ENCODE peak calls at places on chromosome 11, in six cellular contexts. One of them, this sample, is unnamed.

GRCh38 chr11:132866783-132867545 is 665.3 kb downstream of the OPCML start:
- DNase-seq in body of pancreas: no peak
- DNase-seq in IMR-90: peak; percentile 37
- DNase-seq in erythroblast: no peak
- DNase-seq in Peyer's patch: no peak
- DNase-seq in sigmoid colon: no peak
- DNase-seq in this sample: no peak

GRCh38 chr11:85423331-85423730 is 203.8 kb downstream of the DLG2 start:
- DNase-seq in body of pancreas: no peak
- DNase-seq in IMR-90: no peak
- DNase-seq in erythroblast: no peak
- DNase-seq in Peyer's patch: no peak
- DNase-seq in sigmoid colon: no peak
- DNase-seq in this sample: no peak

GRCh38 chr11:72338741-72339140 is 94.8 kb upstream of the PHOX2A start:
- DNase-seq in body of pancreas: no peak
- DNase-seq in IMR-90: peak; percentile 18
- DNase-seq in erythroblast: no peak
- DNase-seq in Peyer's patch: no peak
- DNase-seq in sigmoid colon: no peak
- DNase-seq in this sample: no peak

GRCh38 chr11:64372802-64373597 is 14.0 kb downstream of the RPS6KA4 start:
- DNase-seq in body of pancreas: peak; percentile 42
- DNase-seq in IMR-90: no peak
- DNase-seq in erythroblast: no peak
- DNase-seq in Peyer's patch: no peak
- DNase-seq in sigmoid colon: no peak
- DNase-seq in this sample: no peak

GRCh38 chr11:96390403-96390830 is 604 bp downstream of the JRKL start:
- DNase-seq in body of pancreas: peak; percentile 6
- DNase-seq in IMR-90: peak; percentile 30
- DNase-seq in erythroblast: no peak
- DNase-seq in Peyer's patch: no peak
- DNase-seq in sigmoid colon: no peak
- DNase-seq in this sample: no peak

GRCh38 chr11:120774591-120775386 is 249.1 kb upstream of the TBCEL start:
- DNase-seq in body of pancreas: no peak
- DNase-seq in IMR-90: no peak
- DNase-seq in erythroblast: no peak
- DNase-seq in Peyer's patch: no peak
- DNase-seq in sigmoid colon: no peak
- DNase-seq in this sample: no peak

GRCh38 chr11:64003807-64004589 is 17.8 kb downstream of the OTUB1 start:
- DNase-seq in body of pancreas: peak; percentile 34
- DNase-seq in IMR-90: no peak
- DNase-seq in erythroblast: no peak
- DNase-seq in Peyer's patch: no peak
- DNase-seq in sigmoid colon: no peak
- DNase-seq in this sample: no peak

GRCh38 chr11:38392176-38392575 is 1794.1 kb upstream of the RAG2 start:
- DNase-seq in body of pancreas: no peak
- DNase-seq in IMR-90: no peak
- DNase-seq in erythroblast: no peak
- DNase-seq in Peyer's patch: no peak
- DNase-seq in sigmoid colon: no peak
- DNase-seq in this sample: no peak

GRCh38 chr11:83571301-83571700 is 285.1 kb upstream of the CCDC90B start:
- DNase-seq in body of pancreas: no peak
- DNase-seq in IMR-90: peak; percentile 65
- DNase-seq in erythroblast: no peak
- DNase-seq in Peyer's patch: no peak
- DNase-seq in sigmoid colon: no peak
- DNase-seq in this sample: no peak

GRCh38 chr11:126607776-126608625 is 252.5 kb downstream of the ST3GAL4 start:
- DNase-seq in body of pancreas: no peak
- DNase-seq in IMR-90: no peak
- DNase-seq in erythroblast: no peak
- DNase-seq in Peyer's patch: no peak
- DNase-seq in sigmoid colon: no peak
- DNase-seq in this sample: no peak

GRCh38 chr11:130166457-130166784 is 6.8 kb downstream of the ST14 start:
- DNase-seq in body of pancreas: peak; percentile 59
- DNase-seq in IMR-90: peak; percentile 99
- DNase-seq in erythroblast: no peak
- DNase-seq in Peyer's patch: peak; percentile 73
- DNase-seq in sigmoid colon: no peak
- DNase-seq in this sample: no peak

GRCh38 chr11:41926339-41926738 is 466.9 kb upstream of the LRRC4C start:
- DNase-seq in body of pancreas: no peak
- DNase-seq in IMR-90: no peak
- DNase-seq in erythroblast: no peak
- DNase-seq in Peyer's patch: no peak
- DNase-seq in sigmoid colon: no peak
- DNase-seq in this sample: no peak

GRCh38 chr11:134266841-134267251 is 9.3 kb upstream of the GLB1L3 start:
- DNase-seq in body of pancreas: no peak
- DNase-seq in IMR-90: peak; percentile 72
- DNase-seq in erythroblast: no peak
- DNase-seq in Peyer's patch: no peak
- DNase-seq in sigmoid colon: no peak
- DNase-seq in this sample: no peak

GRCh38 chr11:41301023-41301422 is 158.4 kb downstream of the LRRC4C start:
- DNase-seq in body of pancreas: no peak
- DNase-seq in IMR-90: no peak
- DNase-seq in erythroblast: no peak
- DNase-seq in Peyer's patch: no peak
- DNase-seq in sigmoid colon: no peak
- DNase-seq in this sample: no peak

GRCh38 chr11:109023029-109023428 is 358.2 kb downstream of the DDX10 start:
- DNase-seq in body of pancreas: no peak
- DNase-seq in IMR-90: no peak
- DNase-seq in erythroblast: no peak
- DNase-seq in Peyer's patch: no peak
- DNase-seq in sigmoid colon: no peak
- DNase-seq in this sample: no peak

GRCh38 chr11:59754494-59754858 is 700 bp upstream of the STX3 start:
- DNase-seq in body of pancreas: peak; percentile 26
- DNase-seq in IMR-90: peak; percentile 3
- DNase-seq in erythroblast: peak; percentile 45
- DNase-seq in Peyer's patch: peak; percentile 23
- DNase-seq in sigmoid colon: no peak
- DNase-seq in this sample: peak; percentile 31

GRCh38 chr11:104333977-104334376 is 170.0 kb upstream of the PDGFD start:
- DNase-seq in body of pancreas: no peak
- DNase-seq in IMR-90: no peak
- DNase-seq in erythroblast: peak; percentile 65
- DNase-seq in Peyer's patch: no peak
- DNase-seq in sigmoid colon: no peak
- DNase-seq in this sample: no peak

GRCh38 chr11:64094463-64095223 is 58.9 kb downstream of the FLRT1 start:
- DNase-seq in body of pancreas: no peak
- DNase-seq in IMR-90: peak; percentile 81
- DNase-seq in erythroblast: no peak
- DNase-seq in Peyer's patch: no peak
- DNase-seq in sigmoid colon: peak; percentile 83
- DNase-seq in this sample: no peak

GRCh38 chr11:130721736-130722135 is 194.5 kb downstream of the SNX19 start:
- DNase-seq in body of pancreas: no peak
- DNase-seq in IMR-90: peak; percentile 67
- DNase-seq in erythroblast: no peak
- DNase-seq in Peyer's patch: no peak
- DNase-seq in sigmoid colon: no peak
- DNase-seq in this sample: no peak

GRCh38 chr11:122317337-122317736 is 201.3 kb upstream of the BLID start:
- DNase-seq in body of pancreas: peak; percentile 25
- DNase-seq in IMR-90: peak; percentile 87
- DNase-seq in erythroblast: no peak
- DNase-seq in Peyer's patch: no peak
- DNase-seq in sigmoid colon: peak; percentile 72
- DNase-seq in this sample: no peak

GRCh38 chr11:10044618-10045017 is 249.4 kb downstream of the SBF2 start:
- DNase-seq in body of pancreas: no peak
- DNase-seq in IMR-90: no peak
- DNase-seq in erythroblast: peak; percentile 22
- DNase-seq in Peyer's patch: no peak
- DNase-seq in sigmoid colon: no peak
- DNase-seq in this sample: no peak

GRCh38 chr11:133503776-133504175 is 28.5 kb downstream of the OPCML start:
- DNase-seq in body of pancreas: no peak
- DNase-seq in IMR-90: no peak
- DNase-seq in erythroblast: no peak
- DNase-seq in Peyer's patch: no peak
- DNase-seq in sigmoid colon: no peak
- DNase-seq in this sample: no peak

GRCh38 chr11:33742249-33742851 is 6.1 kb upstream of the CD59 start:
- DNase-seq in body of pancreas: no peak
- DNase-seq in IMR-90: no peak
- DNase-seq in erythroblast: peak; percentile 34
- DNase-seq in Peyer's patch: no peak
- DNase-seq in sigmoid colon: no peak
- DNase-seq in this sample: no peak
- TF ChIP-seq POLR2A in body of pancreas: no peak
- TF ChIP-seq POLR2A in IMR-90: no peak
- TF ChIP-seq POLR2A in erythroblast: no peak
- TF ChIP-seq POLR2A in Peyer's patch: no peak
- TF ChIP-seq POLR2A in sigmoid colon: no peak
- TF ChIP-seq POLR2A in this sample: no peak

DNA sequence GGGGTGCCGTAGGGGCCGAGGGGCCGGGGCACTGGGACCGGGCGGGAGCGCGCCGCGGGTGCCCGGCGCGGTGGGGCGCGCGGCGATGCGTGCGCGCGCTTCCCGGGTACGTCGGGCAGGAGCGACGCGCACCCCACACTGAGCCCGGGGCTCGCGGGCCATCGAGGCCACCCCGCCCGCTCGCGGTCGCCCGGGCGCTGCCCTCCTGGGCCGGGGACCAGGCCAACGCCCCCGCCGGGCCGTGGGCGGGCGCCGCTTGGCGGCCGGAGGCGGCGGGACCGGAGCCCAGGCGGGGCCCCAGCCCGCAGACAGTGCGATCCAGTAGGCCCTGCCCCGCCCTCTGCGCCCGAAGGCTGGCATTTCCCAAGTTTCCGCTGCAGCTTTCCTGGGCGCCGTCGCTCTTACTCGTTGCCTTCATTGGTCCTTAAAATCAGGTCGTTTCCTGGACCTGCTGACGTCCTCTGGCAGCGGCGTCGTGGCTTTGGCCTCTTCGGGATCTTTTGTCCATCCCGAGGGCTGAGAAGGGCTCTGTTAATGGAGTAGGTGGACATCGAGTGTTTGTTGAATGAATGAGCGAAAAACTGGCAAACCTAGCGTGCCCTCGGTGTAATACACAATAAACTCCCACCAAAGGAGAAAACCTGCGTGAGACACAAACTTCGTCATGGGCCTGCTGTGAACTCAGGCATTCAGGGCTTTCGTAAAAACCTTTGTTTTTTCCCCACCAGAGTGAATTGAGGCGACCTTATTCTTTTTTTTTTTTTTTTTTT is 638 bp downstream of the PARVA start:
- DNase-seq in body of pancreas: peak; percentile 89
- DNase-seq in IMR-90: peak; percentile 71
- DNase-seq in erythroblast: no peak
- DNase-seq in Peyer's patch: no peak
- DNase-seq in sigmoid colon: peak; percentile 94
- DNase-seq in this sample: no peak
- TF ChIP-seq POLR2A in body of pancreas: no peak
- TF ChIP-seq POLR2A in IMR-90: peak; percentile 82
- TF ChIP-seq POLR2A in erythroblast: no peak
- TF ChIP-seq POLR2A in Peyer's patch: peak; percentile 25
- TF ChIP-seq POLR2A in sigmoid colon: peak; percentile 37
- TF ChIP-seq POLR2A in this sample: no peak

GRCh38 chr11:2700415-2701211 is 819 bp upstream of the KCNQ1OT1 start:
- DNase-seq in body of pancreas: peak; percentile 72
- DNase-seq in IMR-90: no peak
- DNase-seq in erythroblast: peak; percentile 67
- DNase-seq in Peyer's patch: peak; percentile 62
- DNase-seq in sigmoid colon: peak; percentile 84
- DNase-seq in this sample: no peak

GRCh38 chr11:2698386-2699184 is 1.2 kb downstream of the KCNQ1OT1 start:
- DNase-seq in body of pancreas: no peak
- DNase-seq in IMR-90: no peak
- DNase-seq in erythroblast: no peak
- DNase-seq in Peyer's patch: no peak
- DNase-seq in sigmoid colon: peak; percentile 69
- DNase-seq in this sample: no peak

GRCh38 chr11:2699185-2699530 is 636 bp downstream of the KCNQ1OT1 start:
- DNase-seq in body of pancreas: peak; percentile 40
- DNase-seq in IMR-90: peak; percentile 9
- DNase-seq in erythroblast: peak; percentile 55
- DNase-seq in Peyer's patch: no peak
- DNase-seq in sigmoid colon: no peak
- DNase-seq in this sample: no peak

GRCh38 chr11:2701230-2701629 is 1.4 kb upstream of the KCNQ1OT1 start:
- DNase-seq in body of pancreas: no peak
- DNase-seq in IMR-90: no peak
- DNase-seq in erythroblast: no peak
- DNase-seq in Peyer's patch: no peak
- DNase-seq in sigmoid colon: peak; percentile 60
- DNase-seq in this sample: no peak

DNA sequence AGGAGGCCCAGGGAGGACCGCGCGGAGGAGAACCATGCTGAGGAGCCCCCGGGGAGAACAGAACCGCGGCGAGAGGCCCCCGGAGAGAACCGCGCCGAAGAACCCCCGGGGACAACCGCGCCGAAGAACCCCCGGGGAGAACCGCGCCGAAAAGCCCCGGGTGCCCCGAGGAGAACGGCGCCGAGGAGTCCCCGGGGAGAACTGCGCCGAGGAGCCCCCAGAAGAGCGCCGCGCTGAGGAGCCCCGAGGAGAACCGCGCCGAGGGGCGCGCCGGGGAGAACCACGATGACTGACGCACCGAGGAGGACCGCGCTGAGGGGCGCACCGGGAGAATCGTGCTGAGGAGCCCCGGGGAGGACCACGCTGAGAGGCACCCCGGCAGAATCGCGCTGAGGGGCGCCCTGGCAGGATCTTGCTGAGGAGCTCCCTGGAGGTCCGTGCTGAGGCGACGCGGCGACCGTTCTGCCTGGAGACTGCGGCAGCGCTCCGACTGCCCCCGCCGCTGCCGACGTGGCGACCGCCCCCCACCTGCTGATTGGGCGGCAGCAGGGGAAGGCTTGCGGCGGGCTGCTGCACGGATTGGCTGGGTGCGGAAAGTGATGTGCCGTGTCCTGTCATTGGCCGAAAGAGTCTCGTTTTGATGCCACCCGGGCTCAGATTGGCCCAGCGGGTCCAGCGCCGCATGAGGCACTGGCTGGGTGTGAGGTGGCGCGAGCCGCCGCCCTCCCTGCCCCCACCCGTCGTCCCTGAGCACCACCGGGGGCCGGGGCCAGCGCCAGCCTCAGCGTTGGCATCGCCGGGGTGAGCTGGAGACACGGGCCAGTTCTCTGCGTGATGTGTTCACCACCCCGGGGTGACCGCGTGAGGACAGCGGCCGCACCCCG is at the start of gene KCNQ1OT1:
- DNase-seq in body of pancreas: peak; percentile 94
- DNase-seq in IMR-90: peak; percentile 92
- DNase-seq in erythroblast: peak; percentile 95
- DNase-seq in Peyer's patch: peak; percentile 85
- DNase-seq in sigmoid colon: peak; percentile 97
- DNase-seq in this sample: peak; percentile 92
- TF ChIP-seq POLR2A in body of pancreas: peak; percentile 99
- TF ChIP-seq POLR2A in IMR-90: peak; percentile 99
- TF ChIP-seq POLR2A in erythroblast: peak; percentile 94
- TF ChIP-seq POLR2A in Peyer's patch: peak; percentile 96
- TF ChIP-seq POLR2A in sigmoid colon: peak; percentile 90
- TF ChIP-seq POLR2A in this sample: peak; percentile 98

GRCh38 chr11:65572356-65573043 is at the start of gene FAM89B:
- DNase-seq in body of pancreas: peak; percentile 93
- DNase-seq in IMR-90: peak; percentile 77
- DNase-seq in erythroblast: peak; percentile 91
- DNase-seq in Peyer's patch: peak; percentile 95
- DNase-seq in sigmoid colon: peak; percentile 97
- DNase-seq in this sample: no peak
- TF ChIP-seq POLR2A in body of pancreas: no peak
- TF ChIP-seq POLR2A in IMR-90: peak; percentile 63
- TF ChIP-seq POLR2A in erythroblast: peak; percentile 66
- TF ChIP-seq POLR2A in Peyer's patch: no peak
- TF ChIP-seq POLR2A in sigmoid colon: no peak
- TF ChIP-seq POLR2A in this sample: no peak

This sample was measured in GM12891.